ENCODE peak calls at places on chromosomes 16 and 17, in five cellular contexts. One of them, this sample, is unnamed.
A peak's percentile ranks its signal among the peaks of the same experiment; 100 is the strongest.

GRCh38 chr17:62119373-62119772 is 54.3 kb upstream of the MED13 start:
- DNase-seq in RWPE1: no peak
- DNase-seq in HTR-8/SVneo: no peak
- DNase-seq in NCI-H774: no peak
- DNase-seq in stimulated activated CD4-positive, alpha-beta T cell treated with anti-CD3 and anti-CD28 coated beads, TNF-alpha, amount 100 ng/mL, for 1 hour: no peak
- DNase-seq in this sample: no peak

GRCh38 chr17:82623707-82624106 is 24.5 kb downstream of the WDR45B start:
- DNase-seq in stimulated activated CD4-positive, alpha-beta T cell treated with anti-CD3 and anti-CD28 coated beads, TNF-alpha, amount 100 ng/mL, for 1 hour: no peak
- DNase-seq in NCI-H774: no peak
- DNase-seq in HTR-8/SVneo: no peak
- DNase-seq in RWPE1: no peak
- DNase-seq in this sample: no peak

GRCh38 chr16:52548261-52549010 is 1.5 kb upstream of the TOX3 start:
- DNase-seq in HTR-8/SVneo: no peak
- DNase-seq in NCI-H774: no peak
- DNase-seq in RWPE1: no peak
- DNase-seq in stimulated activated CD4-positive, alpha-beta T cell treated with anti-CD3 and anti-CD28 coated beads, TNF-alpha, amount 100 ng/mL, for 1 hour: no peak
- DNase-seq in this sample: no peak

GRCh38 chr16:76816475-76816874 is 374.5 kb upstream of the MON1B start:
- DNase-seq in HTR-8/SVneo: no peak
- DNase-seq in NCI-H774: no peak
- DNase-seq in stimulated activated CD4-positive, alpha-beta T cell treated with anti-CD3 and anti-CD28 coated beads, TNF-alpha, amount 100 ng/mL, for 1 hour: no peak
- DNase-seq in RWPE1: no peak
- DNase-seq in this sample: no peak

GRCh38 chr17:83055911-83056582 is 23.4 kb upstream of the METRNL start:
- DNase-seq in NCI-H774: no peak
- DNase-seq in stimulated activated CD4-positive, alpha-beta T cell treated with anti-CD3 and anti-CD28 coated beads, TNF-alpha, amount 100 ng/mL, for 1 hour: no peak
- DNase-seq in RWPE1: peak; percentile 44
- DNase-seq in HTR-8/SVneo: no peak
- DNase-seq in this sample: peak; percentile 45

GRCh38 chr16:10936585-10936984 is 5.7 kb downstream of the DEXI start:
- DNase-seq in stimulated activated CD4-positive, alpha-beta T cell treated with anti-CD3 and anti-CD28 coated beads, TNF-alpha, amount 100 ng/mL, for 1 hour: no peak
- DNase-seq in RWPE1: no peak
- DNase-seq in NCI-H774: no peak
- DNase-seq in HTR-8/SVneo: no peak
- DNase-seq in this sample: no peak

GRCh38 chr16:3058173-3059030 is 7.0 kb upstream of the IL32 start:
- DNase-seq in NCI-H774: no peak
- DNase-seq in HTR-8/SVneo: peak; percentile 37
- DNase-seq in stimulated activated CD4-positive, alpha-beta T cell treated with anti-CD3 and anti-CD28 coated beads, TNF-alpha, amount 100 ng/mL, for 1 hour: no peak
- DNase-seq in RWPE1: no peak
- DNase-seq in this sample: peak; percentile 50

GRCh38 chr16:56547120-56547948 is 17.5 kb upstream of the MT4 start:
- DNase-seq in HTR-8/SVneo: peak; percentile 80
- DNase-seq in stimulated activated CD4-positive, alpha-beta T cell treated with anti-CD3 and anti-CD28 coated beads, TNF-alpha, amount 100 ng/mL, for 1 hour: no peak
- DNase-seq in RWPE1: peak; percentile 70
- DNase-seq in NCI-H774: no peak
- DNase-seq in this sample: peak; percentile 60

GRCh38 chr17:48046296-48046695 is 1.9 kb upstream of the NFE2L1 start:
- DNase-seq in stimulated activated CD4-positive, alpha-beta T cell treated with anti-CD3 and anti-CD28 coated beads, TNF-alpha, amount 100 ng/mL, for 1 hour: no peak
- DNase-seq in HTR-8/SVneo: no peak
- DNase-seq in RWPE1: no peak
- DNase-seq in NCI-H774: no peak
- DNase-seq in this sample: no peak

GRCh38 chr16:15464401-15465186 is 30.2 kb downstream of the BMERB1 start:
- DNase-seq in RWPE1: no peak
- DNase-seq in stimulated activated CD4-positive, alpha-beta T cell treated with anti-CD3 and anti-CD28 coated beads, TNF-alpha, amount 100 ng/mL, for 1 hour: no peak
- DNase-seq in HTR-8/SVneo: no peak
- DNase-seq in NCI-H774: no peak
- DNase-seq in this sample: no peak

GRCh38 chr17:65359016-65359415 is 202.4 kb downstream of the AXIN2 start:
- DNase-seq in RWPE1: peak; percentile 67
- DNase-seq in NCI-H774: no peak
- DNase-seq in HTR-8/SVneo: peak; percentile 75
- DNase-seq in stimulated activated CD4-positive, alpha-beta T cell treated with anti-CD3 and anti-CD28 coated beads, TNF-alpha, amount 100 ng/mL, for 1 hour: no peak
- DNase-seq in this sample: peak; percentile 87

GRCh38 chr16:66093217-66093616 is 273.3 kb upstream of the CDH5 start:
- DNase-seq in stimulated activated CD4-positive, alpha-beta T cell treated with anti-CD3 and anti-CD28 coated beads, TNF-alpha, amount 100 ng/mL, for 1 hour: no peak
- DNase-seq in HTR-8/SVneo: no peak
- DNase-seq in NCI-H774: no peak
- DNase-seq in RWPE1: no peak
- DNase-seq in this sample: no peak

GRCh38 chr17:38469875-38470274 is 41.6 kb downstream of the ARHGAP23 start:
- DNase-seq in RWPE1: no peak
- DNase-seq in stimulated activated CD4-positive, alpha-beta T cell treated with anti-CD3 and anti-CD28 coated beads, TNF-alpha, amount 100 ng/mL, for 1 hour: no peak
- DNase-seq in NCI-H774: no peak
- DNase-seq in HTR-8/SVneo: no peak
- DNase-seq in this sample: peak; percentile 49

GRCh38 chr17:32519769-32520701 is 33.2 kb downstream of the CDK5R1 start:
- DNase-seq in NCI-H774: peak; percentile 14
- DNase-seq in HTR-8/SVneo: no peak
- DNase-seq in RWPE1: no peak
- DNase-seq in stimulated activated CD4-positive, alpha-beta T cell treated with anti-CD3 and anti-CD28 coated beads, TNF-alpha, amount 100 ng/mL, for 1 hour: no peak
- DNase-seq in this sample: no peak

GRCh38 chr17:1958134-1958881 is 66.8 kb downstream of the RTN4RL1 start:
- DNase-seq in NCI-H774: no peak
- DNase-seq in RWPE1: no peak
- DNase-seq in HTR-8/SVneo: no peak
- DNase-seq in stimulated activated CD4-positive, alpha-beta T cell treated with anti-CD3 and anti-CD28 coated beads, TNF-alpha, amount 100 ng/mL, for 1 hour: no peak
- DNase-seq in this sample: no peak

GRCh38 chr17:76152580-76152979 is 11.5 kb upstream of the FOXJ1 start:
- DNase-seq in NCI-H774: no peak
- DNase-seq in stimulated activated CD4-positive, alpha-beta T cell treated with anti-CD3 and anti-CD28 coated beads, TNF-alpha, amount 100 ng/mL, for 1 hour: no peak
- DNase-seq in HTR-8/SVneo: no peak
- DNase-seq in RWPE1: no peak
- DNase-seq in this sample: no peak

GRCh38 chr17:69012895-69013805 is 47.6 kb downstream of the ABCA9 start:
- DNase-seq in stimulated activated CD4-positive, alpha-beta T cell treated with anti-CD3 and anti-CD28 coated beads, TNF-alpha, amount 100 ng/mL, for 1 hour: no peak
- DNase-seq in RWPE1: no peak
- DNase-seq in HTR-8/SVneo: peak; percentile 38
- DNase-seq in NCI-H774: no peak
- DNase-seq in this sample: no peak

GRCh38 chr17:72682597-72682996 is 409.9 kb downstream of the SLC39A11 start:
- DNase-seq in HTR-8/SVneo: peak; percentile 34
- DNase-seq in NCI-H774: no peak
- DNase-seq in RWPE1: no peak
- DNase-seq in stimulated activated CD4-positive, alpha-beta T cell treated with anti-CD3 and anti-CD28 coated beads, TNF-alpha, amount 100 ng/mL, for 1 hour: no peak
- DNase-seq in this sample: no peak

GRCh38 chr16:3242709-3243108 is 7.8 kb upstream of the ZNF200 start:
- DNase-seq in NCI-H774: no peak
- DNase-seq in HTR-8/SVneo: no peak
- DNase-seq in stimulated activated CD4-positive, alpha-beta T cell treated with anti-CD3 and anti-CD28 coated beads, TNF-alpha, amount 100 ng/mL, for 1 hour: no peak
- DNase-seq in RWPE1: peak; percentile 51
- DNase-seq in this sample: peak; percentile 84

GRCh38 chr16:50842589-50842988 is 100.7 kb downstream of the CYLD start:
- DNase-seq in stimulated activated CD4-positive, alpha-beta T cell treated with anti-CD3 and anti-CD28 coated beads, TNF-alpha, amount 100 ng/mL, for 1 hour: no peak
- DNase-seq in HTR-8/SVneo: no peak
- DNase-seq in RWPE1: no peak
- DNase-seq in NCI-H774: no peak
- DNase-seq in this sample: no peak

GRCh38 chr17:75191584-75191983 is 8.8 kb upstream of the SUMO2 start:
- DNase-seq in HTR-8/SVneo: no peak
- DNase-seq in stimulated activated CD4-positive, alpha-beta T cell treated with anti-CD3 and anti-CD28 coated beads, TNF-alpha, amount 100 ng/mL, for 1 hour: no peak
- DNase-seq in RWPE1: no peak
- DNase-seq in NCI-H774: no peak
- DNase-seq in this sample: no peak

GRCh38 chr16:31461921-31462804 is 2.9 kb downstream of the ARMC5 start:
- DNase-seq in HTR-8/SVneo: no peak
- DNase-seq in RWPE1: no peak
- DNase-seq in NCI-H774: no peak
- DNase-seq in stimulated activated CD4-positive, alpha-beta T cell treated with anti-CD3 and anti-CD28 coated beads, TNF-alpha, amount 100 ng/mL, for 1 hour: no peak
- DNase-seq in this sample: no peak

GRCh38 chr17:77675816-77676799 is 282.4 kb upstream of the TNRC6C start:
- DNase-seq in stimulated activated CD4-positive, alpha-beta T cell treated with anti-CD3 and anti-CD28 coated beads, TNF-alpha, amount 100 ng/mL, for 1 hour: no peak
- DNase-seq in RWPE1: no peak
- DNase-seq in NCI-H774: no peak
- DNase-seq in HTR-8/SVneo: no peak
- DNase-seq in this sample: no peak

GRCh38 chr17:12193336-12193735 is 172.7 kb downstream of the MAP2K4 start:
- DNase-seq in HTR-8/SVneo: no peak
- DNase-seq in RWPE1: no peak
- DNase-seq in stimulated activated CD4-positive, alpha-beta T cell treated with anti-CD3 and anti-CD28 coated beads, TNF-alpha, amount 100 ng/mL, for 1 hour: no peak
- DNase-seq in NCI-H774: no peak
- DNase-seq in this sample: no peak

GRCh38 chr17:7398612-7399011 is 4.3 kb upstream of the PLSCR3 start:
- DNase-seq in stimulated activated CD4-positive, alpha-beta T cell treated with anti-CD3 and anti-CD28 coated beads, TNF-alpha, amount 100 ng/mL, for 1 hour: no peak
- DNase-seq in NCI-H774: no peak
- DNase-seq in HTR-8/SVneo: no peak
- DNase-seq in RWPE1: no peak
- DNase-seq in this sample: no peak